ENCODE peak calls at places on chromosomes 11 and 22, in ten cellular contexts. U is HepG2, E is upper lobe of left lung, K is body of pancreas, L is gastrocnemius medialis, S is heart left ventricle, D is HCT116, W is A549, J is right lobe of liver, O is GM12878. P is an unnamed sample.

GRCh38 chr11:123450593-123450992 is 20.5 kb downstream of the GRAMD1B start:
- ATAC-seq in U (no peak), E (no peak), K (no peak), L (no peak), S (peak; percentile 77), D (no peak), W (no peak), J (no peak), O (no peak), P (no peak)

GRCh38 chr22:38758276-38758945 is 2.6 kb upstream of the SUN2 start:
- ATAC-seq in U (no peak), E (no peak), K (no peak), L (no peak), S (no peak), D (no peak), W (no peak), J (no peak), O (no peak), P (no peak)

GRCh38 chr11:93570759-93571413 is 27.7 kb upstream of the SMCO4 start:
- ATAC-seq in U (peak; percentile 97), E (peak; percentile 11), K (peak; percentile 89), L (peak; percentile 84), S (peak; percentile 90), D (peak; percentile 73), W (peak; percentile 89), J (peak; percentile 84), O (peak; percentile 41), P (peak; percentile 75)

GRCh38 chr11:23897453-23898289 is 599.2 kb upstream of the LUZP2 start:
- ATAC-seq in U (no peak), E (no peak), K (no peak), L (no peak), S (no peak), D (no peak), W (peak; percentile 80), J (no peak), O (no peak), P (no peak)

GRCh38 chr11:8715501-8715900 is 32.9 kb downstream of the RPL27A start:
- ATAC-seq in U (no peak), E (no peak), K (no peak), L (peak; percentile 63), S (no peak), D (no peak), W (no peak), J (no peak), O (no peak), P (no peak)

GRCh38 chr22:33639588-33640254 is 280.6 kb downstream of the LARGE1 start:
- ATAC-seq in U (no peak), E (no peak), K (no peak), L (no peak), S (peak; percentile 85), D (no peak), W (no peak), J (no peak), O (no peak), P (no peak)

GRCh38 chr22:30922151-30922611 is 46.4 kb downstream of the MORC2 start:
- ATAC-seq in U (no peak), E (peak; percentile 19), K (peak; percentile 70), L (peak; percentile 56), S (peak; percentile 71), D (no peak), W (no peak), J (peak; percentile 62), O (peak; percentile 85), P (peak; percentile 60)

GRCh38 chr22:23218867-23219251 is 38.5 kb downstream of the BCR start:
- ATAC-seq in U (peak; percentile 64), E (peak; percentile 83), K (peak; percentile 47), L (no peak), S (peak; percentile 50), D (no peak), W (no peak), J (peak; percentile 22), O (peak; percentile 8), P (peak; percentile 34)

GRCh38 chr22:36737776-36738175 is 34.2 kb upstream of the CACNG2 start:
- ATAC-seq in U (no peak), E (peak; percentile 41), K (no peak), L (no peak), S (peak; percentile 26), D (no peak), W (no peak), J (peak; percentile 49), O (no peak), P (peak; percentile 55)

GRCh38 chr11:72752088-72752914 is at the start of gene ARAP1:
- ATAC-seq in U (peak; percentile 60), E (peak; percentile 91), K (peak; percentile 83), L (peak; percentile 87), S (peak; percentile 93), D (peak; percentile 90), W (peak; percentile 91), J (peak; percentile 84), O (peak; percentile 83), P (peak; percentile 86)
- TF ChIP-seq POLR2A in U (peak; percentile 62), E (peak; percentile 39), K (no peak), L (peak; percentile 37), S (no peak), D (peak; percentile 23), W (no peak), J (peak; percentile 30), O (peak; percentile 74), P (no peak)

DNA sequence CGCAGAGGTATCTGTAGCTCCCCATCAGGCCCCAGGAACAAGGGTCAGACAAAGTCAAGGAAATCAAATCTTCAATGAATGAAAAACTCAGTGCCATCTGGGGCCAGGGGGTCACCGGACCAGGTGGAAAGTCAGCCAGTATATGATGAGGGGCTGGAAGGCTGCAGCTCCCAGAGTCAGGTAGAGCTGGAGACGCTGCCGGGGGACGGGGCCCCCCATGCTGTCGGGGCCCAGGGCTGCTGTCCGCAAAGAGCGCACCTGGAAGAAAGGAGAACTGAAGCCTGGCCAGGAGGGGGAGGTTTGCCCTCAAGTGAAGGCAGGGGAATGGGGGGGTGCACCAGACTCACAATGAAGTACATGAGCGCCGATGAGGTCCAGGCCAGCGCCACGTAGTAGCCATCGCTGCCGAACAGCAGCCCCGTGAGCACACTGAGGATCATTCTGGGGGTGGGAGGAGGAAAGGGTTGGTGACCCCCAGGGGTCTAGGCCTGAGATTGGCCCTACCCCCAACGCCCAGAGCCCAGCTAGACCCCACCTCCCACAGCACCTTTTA is 4.3 kb downstream of the YIF1A start:
- ATAC-seq in U (no peak), E (no peak), K (no peak), L (no peak), S (no peak), D (no peak), W (no peak), J (no peak), O (no peak), P (no peak)
- TF ChIP-seq POLR2A in U (no peak), E (no peak), K (no peak), L (no peak), S (no peak), D (no peak), W (no peak), J (no peak), O (no peak), P (no peak)

DNA sequence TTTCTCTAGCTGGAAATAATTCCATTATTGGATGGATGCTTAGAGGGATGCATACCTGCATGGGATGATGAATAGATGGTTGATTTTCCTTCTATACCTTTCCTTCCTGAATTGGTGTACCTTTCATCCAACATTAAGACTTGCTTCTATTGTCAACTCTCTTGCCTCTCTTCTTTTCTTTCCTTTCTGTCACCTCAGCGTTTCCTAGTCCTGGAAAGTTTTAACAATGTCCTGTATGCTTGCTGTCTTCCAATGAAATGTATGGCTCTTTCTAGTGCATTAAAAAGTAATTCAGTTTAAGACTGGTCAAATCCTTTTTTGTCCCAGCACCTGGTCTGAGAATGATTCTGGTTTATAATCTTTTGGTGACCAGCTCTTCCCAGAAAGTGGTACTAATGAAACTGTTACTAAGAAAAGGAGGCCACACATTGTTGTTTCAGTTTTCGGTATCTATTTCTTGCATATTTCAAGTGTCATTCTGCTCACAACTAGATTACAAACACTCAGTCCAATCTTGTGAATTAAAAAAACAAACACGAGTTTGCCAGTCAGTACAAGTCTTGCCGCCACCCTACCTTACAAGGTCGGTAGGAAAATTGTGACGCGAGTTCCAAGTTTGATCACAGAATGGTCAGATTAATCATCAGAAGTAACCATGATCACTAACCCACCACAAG is 8.0 kb downstream of the POU2AF1 start:
- ATAC-seq in U (no peak), E (no peak), K (peak; percentile 79), L (no peak), S (no peak), D (no peak), W (no peak), J (no peak), O (peak; percentile 30), P (no peak)
- TF ChIP-seq POLR2A in U (no peak), E (no peak), K (no peak), L (no peak), S (no peak), D (no peak), W (no peak), J (no peak), O (no peak), P (no peak)

GRCh38 chr11:64230209-64230984 is at the start of gene DNAJC4:
- ATAC-seq in U (peak; percentile 64), E (peak; percentile 80), K (peak; percentile 67), L (peak; percentile 60), S (peak; percentile 63), D (peak; percentile 41), W (peak; percentile 64), J (peak; percentile 75), O (peak; percentile 61), P (peak; percentile 63)
- TF ChIP-seq POLR2A in U (no peak), E (no peak), K (no peak), L (peak; percentile 50), S (peak; percentile 57), D (no peak), W (peak; percentile 36), J (peak; percentile 44), O (peak; percentile 80), P (peak; percentile 49)

DNA sequence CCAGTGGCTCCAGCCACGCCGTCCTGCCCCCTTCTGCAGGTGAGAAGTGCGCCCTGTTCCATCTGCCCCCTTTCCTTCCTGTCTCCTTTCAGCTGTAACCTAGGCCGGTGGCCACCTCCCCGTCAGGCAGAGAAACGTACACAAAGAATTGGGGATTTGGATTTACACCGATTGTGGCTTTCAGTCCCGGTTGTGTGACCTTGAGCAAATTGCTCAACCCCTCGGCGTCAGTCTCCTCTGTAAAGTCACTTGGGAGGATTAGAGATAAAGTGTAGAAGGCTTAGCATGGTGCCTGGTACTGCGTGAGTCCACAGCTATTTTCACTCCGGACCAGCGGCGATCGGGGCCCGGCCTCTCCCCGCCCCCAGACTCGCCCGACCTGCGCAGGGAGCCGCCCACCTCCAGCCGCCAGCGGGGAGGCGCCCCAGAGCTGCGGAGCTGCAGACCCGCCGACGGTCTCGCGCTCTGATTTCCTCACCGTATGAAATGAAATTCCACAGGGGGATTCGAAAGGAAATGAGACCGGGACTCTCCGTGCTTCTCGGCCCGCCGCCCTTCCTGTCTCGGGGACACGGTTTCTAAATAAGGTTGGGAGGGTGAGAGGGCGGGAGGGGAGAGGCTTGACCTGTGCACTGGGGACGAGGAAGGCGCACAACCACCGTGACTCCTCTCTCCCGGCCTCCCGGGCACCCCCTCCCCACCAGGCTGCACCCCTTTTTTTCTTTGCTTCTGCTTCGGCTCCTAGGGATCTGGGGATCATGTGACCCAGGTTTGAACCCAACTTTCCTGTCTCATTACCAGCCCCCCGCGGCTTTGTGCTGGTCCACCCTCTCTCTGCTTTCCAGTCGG is 703 bp upstream of the FZD4 start:
- ATAC-seq in U (peak; percentile 89), E (peak; percentile 93), K (peak; percentile 76), L (peak; percentile 74), S (peak; percentile 81), D (peak; percentile 76), W (peak; percentile 92), J (peak; percentile 85), O (peak; percentile 80), P (peak; percentile 86)
- TF ChIP-seq POLR2A in U (peak; percentile 68), E (peak; percentile 66), K (peak; percentile 58), L (peak; percentile 52), S (peak; percentile 52), D (no peak), W (no peak), J (peak; percentile 75), O (no peak), P (peak; percentile 30)

GRCh38 chr11:134155456-134155855 is 68.3 kb downstream of the NCAPD3 start:
- ATAC-seq in U (no peak), E (no peak), K (no peak), L (no peak), S (no peak), D (no peak), W (no peak), J (no peak), O (no peak), P (no peak)
- TF ChIP-seq POLR2A in U (no peak), E (no peak), K (no peak), L (no peak), S (no peak), D (no peak), W (no peak), J (no peak), O (no peak), P (no peak)